ENCODE peak calls at places on chromosomes 3 and 15, in seven cellular contexts. C is WERI-Rb-1, M is AG04450, O is GM23248, U is brain microvascular endothelial cell, Y is right cardiac atrium, A is right lobe of liver. H is an unnamed sample. For H3K27me3, the result is how much of the 10 kb centered on the place peaks cover.

GRCh38 chr3:13282986-13283876 is 136.9 kb downstream of the NUP210 start:
- DNase-seq in C (peak), M (no peak), O (peak), U (no peak), Y (no peak), A (no peak), H (no peak)

GRCh38 chr3:44624696-44625528 is at the start of gene ZNF197:
- DNase-seq in C (peak), M (peak), O (peak), U (peak), Y (peak), A (peak), H (peak)

GRCh38 chr3:188217011-188217463 is 63.1 kb downstream of the LPP start:
- DNase-seq in C (no peak), M (no peak), O (no peak), U (no peak), Y (no peak), A (no peak), H (no peak)

GRCh38 chr15:86620636-86621349 is 541.1 kb downstream of the AGBL1 start:
- DNase-seq in C (no peak), M (no peak), O (no peak), U (no peak), Y (no peak), A (no peak), H (no peak)

GRCh38 chr15:82624008-82624407 is 23.2 kb downstream of the CPEB1 start:
- DNase-seq in C (no peak), M (no peak), O (peak), U (no peak), Y (no peak), A (no peak), H (no peak)

GRCh38 chr15:78810377-78811123 is 714 bp downstream of the ADAMTS7 start:
- DNase-seq in C (peak), M (no peak), O (peak), U (peak), Y (peak), A (no peak), H (peak)

GRCh38 chr15:74785716-74786032 is 3.8 kb downstream of the CSK start:
- DNase-seq in C (no peak), M (no peak), O (no peak), U (no peak), Y (peak), A (no peak), H (no peak)

GRCh38 chr15:40067921-40068624 is 29.1 kb upstream of the SRP14 start:
- DNase-seq in C (no peak), M (no peak), O (no peak), U (no peak), Y (peak), A (no peak), H (no peak)

GRCh38 chr15:69595009-69595825 is 142.6 kb downstream of the RPLP1 start:
- DNase-seq in C (no peak), M (no peak), O (no peak), U (no peak), Y (peak), A (peak), H (no peak)

GRCh38 chr3:52791396-52791795 is 3.2 kb upstream of the ITIH3 start:
- DNase-seq in C (no peak), M (no peak), O (no peak), U (no peak), Y (no peak), A (peak), H (no peak)

GRCh38 chr15:29102911-29103824 is 166.5 kb downstream of the NSMCE3 start:
- DNase-seq in C (no peak), M (no peak), O (peak), U (no peak), Y (peak), A (peak), H (no peak)

GRCh38 chr15:56989411-56989924 is 71.0 kb downstream of the TCF12 start:
- DNase-seq in C (no peak), M (no peak), O (no peak), U (no peak), Y (no peak), A (no peak), H (no peak)

GRCh38 chr3:137293086-137293485 is 335.3 kb downstream of the IL20RB start:
- DNase-seq in C (no peak), M (no peak), O (no peak), U (no peak), Y (no peak), A (no peak), H (no peak)

GRCh38 chr15:52491460-52491859 is 37.2 kb downstream of the MYO5A start:
- DNase-seq in C (no peak), M (no peak), O (peak), U (no peak), Y (no peak), A (no peak), H (no peak)

GRCh38 chr3:184143327-184143726 is 8.2 kb downstream of the EIF2B5 start:
- DNase-seq in C (no peak), M (no peak), O (no peak), U (no peak), Y (no peak), A (no peak), H (no peak)

GRCh38 chr15:100893261-100893963 is 13.8 kb downstream of the ALDH1A3 start:
- DNase-seq in C (no peak), M (no peak), O (no peak), U (no peak), Y (no peak), A (no peak), H (no peak)

GRCh38 chr3:124260206-124260915 is 268.4 kb upstream of the ROPN1 start:
- DNase-seq in C (no peak), M (peak), O (peak), U (peak), Y (peak), A (no peak), H (peak)

GRCh38 chr3:178536271-178537079 is at the start of gene KCNMB2:
- DNase-seq in C (no peak), M (no peak), O (no peak), U (peak), Y (no peak), A (no peak), H (no peak)

GRCh38 chr15:100627789-100628395 is 25.5 kb downstream of the ASB7 start:
- DNase-seq in C (peak), M (peak), O (peak), U (peak), Y (peak), A (no peak), H (peak)

GRCh38 chr3:127815641-127816605 is 6.4 kb downstream of the MGLL start:
- DNase-seq in C (no peak), M (no peak), O (no peak), U (no peak), Y (no peak), A (no peak), H (no peak)

GRCh38 chr3:3906171-3906570 is 106.9 kb downstream of the LRRN1 start:
- DNase-seq in C (no peak), M (no peak), O (no peak), U (no peak), Y (no peak), A (no peak), H (no peak)

GRCh38 chr15:42002333-42002732 is 18.5 kb downstream of the PLA2G4E start:
- DNase-seq in C (no peak), M (no peak), O (no peak), U (no peak), Y (no peak), A (peak), H (no peak)
- H3K4me3 ChIP-seq in C (no peak), M (no peak), O (no peak), U (no peak), Y (no peak), A (no peak), H (no peak)

GRCh38 chr15:88604972-88605506 is 16.1 kb upstream of the AEN start:
- DNase-seq in C (peak), M (no peak), O (no peak), U (no peak), Y (no peak), A (no peak), H (no peak)
- H3K27me3 ChIP-seq in C (under half), M (half or more), O (under half), U (under half), Y (under half), A (under half), H (half or more)

DNA sequence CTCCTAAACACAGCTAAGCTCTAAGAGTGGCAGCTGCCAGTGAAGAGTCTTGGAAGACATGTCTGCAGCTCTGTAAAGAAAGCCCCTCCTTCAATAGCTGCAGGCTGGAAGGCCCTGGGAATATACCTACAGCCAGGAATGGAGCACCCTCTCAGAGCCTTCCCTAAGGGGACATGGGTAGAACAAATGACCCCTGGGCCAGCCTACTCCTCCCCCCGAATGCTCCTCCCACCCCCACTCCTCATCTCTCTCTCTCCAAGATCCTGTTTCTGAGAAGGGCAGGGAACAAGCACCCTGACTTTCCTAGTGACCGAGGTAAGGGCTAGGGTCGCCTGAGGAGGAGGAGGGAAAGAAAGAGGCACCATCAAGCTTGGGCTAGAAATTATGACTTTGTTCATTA is 20.7 kb downstream of the CPNE4 start:
- DNase-seq in C (no peak), M (no peak), O (no peak), U (no peak), Y (no peak), A (no peak), H (no peak)
- H3K4me3 ChIP-seq in C (no peak), M (no peak), O (no peak), U (no peak), Y (no peak), A (no peak), H (no peak)

DNA sequence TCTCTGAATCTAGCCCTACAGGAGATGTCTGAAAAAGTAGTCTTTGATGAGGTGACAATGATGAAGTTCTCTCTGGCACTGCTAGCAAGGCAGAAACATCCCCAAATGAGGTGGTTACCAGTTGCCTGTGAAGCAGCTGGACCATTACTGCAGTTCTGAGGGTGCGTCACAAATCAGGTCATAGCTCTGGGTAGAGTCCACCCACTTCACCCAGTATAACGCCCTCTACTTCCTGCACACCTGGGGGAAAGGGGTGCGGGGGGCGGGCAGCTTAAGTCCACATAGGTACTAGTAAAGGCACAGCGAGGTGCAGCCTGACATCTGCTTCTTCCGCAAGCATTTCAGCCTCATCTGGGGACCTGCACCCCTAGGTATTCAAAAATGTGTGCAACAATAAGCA is 13.4 kb upstream of the SATB1 start:
- DNase-seq in C (no peak), M (no peak), O (no peak), U (no peak), Y (no peak), A (no peak), H (no peak)
- H3K27me3 ChIP-seq in C (under half), M (under half), O (under half), U (under half), Y (under half), A (under half), H (under half)

DNA sequence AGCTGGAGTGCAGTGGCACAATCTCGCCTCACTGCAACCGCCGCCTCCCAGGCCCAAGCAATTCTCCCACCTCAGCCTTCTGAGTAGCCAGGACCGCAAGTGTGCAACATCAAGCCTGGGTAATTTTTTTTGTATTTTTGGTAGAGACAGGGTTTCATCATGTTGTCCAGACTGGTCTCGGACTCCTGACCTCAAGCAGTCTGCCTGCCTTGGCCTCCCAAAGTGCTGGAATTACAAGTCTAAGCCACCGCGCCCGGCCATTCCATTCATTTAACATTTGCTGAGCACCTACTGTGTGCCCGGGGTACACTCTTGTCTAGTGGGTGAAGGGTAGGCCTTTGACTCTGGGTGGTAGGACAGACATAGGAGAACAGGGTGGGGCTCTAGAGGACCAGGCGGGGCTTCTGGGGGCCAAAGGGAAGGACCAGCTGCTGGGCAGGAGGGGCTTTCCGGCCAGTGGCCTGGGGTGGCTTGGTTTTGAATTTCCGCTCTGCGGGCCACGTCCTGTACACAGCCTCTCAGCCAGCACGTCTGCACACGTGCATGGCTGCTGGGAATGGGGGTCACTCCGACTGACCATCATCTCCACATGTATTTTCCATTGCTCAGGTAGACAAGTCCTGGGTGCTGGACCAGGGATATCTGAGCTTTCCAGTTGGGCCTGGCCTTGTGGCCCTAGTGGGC is 2.4 kb downstream of the SLC38A3 start:
- DNase-seq in C (peak), M (no peak), O (no peak), U (no peak), Y (peak), A (peak), H (no peak)
- H3K4me3 ChIP-seq in C (no peak), M (no peak), O (no peak), U (no peak), Y (no peak), A (peak), H (no peak)

DNA sequence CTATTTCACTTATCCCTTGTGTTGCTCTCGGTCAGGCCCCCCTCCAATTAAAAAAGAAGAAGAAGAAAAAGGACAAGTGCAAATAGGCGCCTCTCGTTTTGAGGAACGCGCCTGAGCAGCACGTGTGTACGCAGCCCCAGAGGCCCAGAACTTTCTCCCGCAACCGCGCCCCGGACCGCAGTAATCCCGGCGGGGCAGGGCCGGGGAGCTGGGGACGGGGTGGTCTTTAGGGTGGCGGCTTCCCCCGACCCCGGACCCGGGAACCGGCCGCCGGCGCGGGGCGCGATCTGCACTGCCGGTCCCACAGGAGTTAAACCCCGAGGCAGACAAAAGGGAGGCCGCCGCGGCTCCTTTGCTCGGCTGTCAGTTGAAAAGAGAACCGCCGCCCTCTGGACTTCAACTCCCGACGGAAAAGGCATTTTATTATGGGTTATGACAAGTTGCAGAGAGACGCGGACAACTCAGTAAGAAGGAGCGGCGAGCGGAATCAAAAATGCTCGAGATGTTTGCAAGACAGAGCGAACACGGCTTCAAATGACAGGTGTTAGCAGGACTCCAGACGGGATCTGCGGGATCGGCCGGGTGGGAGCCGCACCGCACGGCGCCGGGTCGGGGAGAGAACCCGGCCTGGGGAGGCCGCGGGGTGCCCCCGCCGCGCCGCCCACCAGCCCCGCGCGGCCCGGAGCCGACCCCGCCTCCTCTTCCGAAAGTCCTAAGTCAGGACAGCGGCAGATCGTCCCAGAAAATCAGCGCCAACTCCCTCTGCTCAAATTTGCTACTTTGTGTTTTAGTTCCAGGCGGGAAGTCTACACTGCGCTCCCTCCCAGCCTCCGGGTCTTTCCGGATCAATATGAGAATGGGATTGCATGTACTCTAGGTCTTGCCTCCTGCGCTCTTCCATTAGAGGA is 79.0 kb downstream of the NR2F2 start:
- DNase-seq in C (no peak), M (no peak), O (peak), U (peak), Y (no peak), A (no peak), H (no peak)
- H3K27me3 ChIP-seq in C (half or more), M (half or more), O (half or more), U (under half), Y (under half), A (under half), H (under half)

GRCh38 chr3:195548046-195548445 is 4.9 kb upstream of the PPP1R2 start:
- DNase-seq in C (no peak), M (no peak), O (no peak), U (no peak), Y (no peak), A (no peak), H (no peak)

GRCh38 chr3:195549931-195550519 is 6.9 kb upstream of the PPP1R2 start:
- DNase-seq in C (no peak), M (no peak), O (no peak), U (no peak), Y (peak), A (no peak), H (no peak)

GRCh38 chr3:195550723-195551122 is 7.6 kb upstream of the PPP1R2 start:
- DNase-seq in C (no peak), M (no peak), O (no peak), U (no peak), Y (no peak), A (no peak), H (no peak)

GRCh38 chr3:195549001-195549400 is 5.9 kb upstream of the PPP1R2 start:
- DNase-seq in C (no peak), M (no peak), O (peak), U (no peak), Y (no peak), A (no peak), H (no peak)

GRCh38 chr3:195548496-195548895 is 5.4 kb upstream of the PPP1R2 start:
- DNase-seq in C (no peak), M (no peak), O (no peak), U (no peak), Y (no peak), A (no peak), H (no peak)
- H3K4me3 ChIP-seq in C (no peak), M (no peak), O (no peak), U (no peak), Y (no peak), A (no peak), H (no peak)

DNA sequence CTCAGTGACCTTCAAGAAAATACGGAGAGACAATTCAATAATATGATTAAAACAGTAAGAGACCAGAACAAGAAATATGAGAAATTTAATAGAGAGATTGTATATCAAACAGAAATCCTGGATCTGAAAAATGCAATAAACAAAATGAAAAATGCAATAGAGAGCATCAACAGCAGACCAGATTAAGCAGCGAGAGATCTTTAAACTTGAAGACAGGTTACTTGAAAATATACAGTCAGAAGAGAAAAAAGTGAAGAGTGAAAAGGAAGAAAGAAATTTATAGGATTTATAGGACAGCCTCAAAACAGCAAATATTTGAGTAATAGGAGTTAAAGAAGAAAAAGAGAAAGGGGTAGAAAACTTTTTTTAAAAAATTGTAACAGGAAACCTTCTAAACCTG is 813.9 kb upstream of the GRM7 start:
- DNase-seq in C (no peak), M (no peak), O (no peak), U (no peak), Y (no peak), A (no peak), H (no peak)
- H3K27me3 ChIP-seq in C (under half), M (under half), O (under half), U (under half), Y (under half), A (under half), H (under half)

DNA sequence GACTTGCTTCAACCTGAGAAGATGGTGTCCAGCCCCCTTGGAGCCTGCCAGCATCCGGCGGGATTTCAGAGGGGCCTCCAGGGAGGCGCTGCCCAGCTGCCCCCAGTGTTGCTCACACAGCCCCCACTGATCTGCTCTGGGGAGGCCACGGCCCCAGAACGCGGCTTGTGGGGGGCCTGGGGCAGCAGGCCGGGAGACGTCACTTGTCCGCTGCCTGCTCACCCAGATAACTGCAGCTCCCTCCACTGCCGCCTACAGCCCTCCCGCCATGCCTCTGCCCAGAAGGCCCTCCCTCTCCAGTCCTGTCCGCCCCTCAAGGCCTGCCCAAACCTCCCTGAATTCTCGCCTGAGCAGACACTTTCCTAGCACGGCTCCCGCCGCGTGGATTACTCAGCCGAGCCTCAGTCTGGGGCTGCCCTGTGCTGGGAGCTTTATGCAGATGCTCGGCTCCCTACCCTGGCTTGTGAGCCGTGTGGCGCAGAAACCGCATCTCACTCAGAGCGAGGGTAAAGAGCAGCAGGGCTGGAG is 17.2 kb upstream of the ADIPOQ start:
- DNase-seq in C (peak), M (peak), O (peak), U (peak), Y (peak), A (no peak), H (no peak)
- H3K4me3 ChIP-seq in C (no peak), M (peak), O (no peak), U (peak), Y (no peak), A (no peak), H (no peak)

H was measured in SJSA1.